ENCODE peak calls at places on chromosomes 12 and 14, in six cellular contexts. One of them, this sample, is unnamed.

GRCh38 chr12:80939231-80939950 is 1.7 kb upstream of the LIN7A start:
- DNase-seq in AG09309: no peak
- DNase-seq in PC-3: no peak
- DNase-seq in astrocyte of the spinal cord: peak; percentile 24
- DNase-seq in A549: no peak
- DNase-seq in MCF 10A: no peak
- DNase-seq in this sample: peak; percentile 60

GRCh38 chr14:89617471-89618291 is 200.6 kb upstream of the FOXN3 start:
- DNase-seq in AG09309: peak; percentile 32
- DNase-seq in PC-3: peak; percentile 29
- DNase-seq in astrocyte of the spinal cord: peak; percentile 65
- DNase-seq in A549: no peak
- DNase-seq in MCF 10A: peak; percentile 7
- DNase-seq in this sample: peak; percentile 52

GRCh38 chr14:95033851-95034622 is 123.3 kb downstream of the DICER1 start:
- DNase-seq in AG09309: no peak
- DNase-seq in PC-3: no peak
- DNase-seq in astrocyte of the spinal cord: no peak
- DNase-seq in A549: no peak
- DNase-seq in MCF 10A: no peak
- DNase-seq in this sample: no peak

GRCh38 chr12:5988088-5988487 is 43.0 kb upstream of the ANO2 start:
- DNase-seq in AG09309: no peak
- DNase-seq in PC-3: no peak
- DNase-seq in astrocyte of the spinal cord: no peak
- DNase-seq in A549: no peak
- DNase-seq in MCF 10A: no peak
- DNase-seq in this sample: no peak

GRCh38 chr12:109741286-109741969 is 27.8 kb downstream of the FAM222A start:
- DNase-seq in AG09309: no peak
- DNase-seq in PC-3: no peak
- DNase-seq in astrocyte of the spinal cord: no peak
- DNase-seq in A549: no peak
- DNase-seq in MCF 10A: no peak
- DNase-seq in this sample: peak; percentile 22

GRCh38 chr14:23352506-23353432 is at the start of gene SLC22A17:
- DNase-seq in AG09309: peak; percentile 61
- DNase-seq in PC-3: peak; percentile 72
- DNase-seq in astrocyte of the spinal cord: peak; percentile 90
- DNase-seq in A549: peak; percentile 60
- DNase-seq in MCF 10A: no peak
- DNase-seq in this sample: no peak

GRCh38 chr14:66345986-66346385 is 140.2 kb upstream of the CCDC196 start:
- DNase-seq in AG09309: no peak
- DNase-seq in PC-3: no peak
- DNase-seq in astrocyte of the spinal cord: no peak
- DNase-seq in A549: no peak
- DNase-seq in MCF 10A: no peak
- DNase-seq in this sample: no peak

GRCh38 chr12:48924617-48925217 is 575 bp downstream of the FKBP11 start:
- DNase-seq in AG09309: no peak
- DNase-seq in PC-3: peak; percentile 44
- DNase-seq in astrocyte of the spinal cord: peak; percentile 51
- DNase-seq in A549: peak; percentile 59
- DNase-seq in MCF 10A: no peak
- DNase-seq in this sample: no peak

GRCh38 chr12:62604856-62605255 is 138.2 kb downstream of the MON2 start:
- DNase-seq in AG09309: no peak
- DNase-seq in PC-3: no peak
- DNase-seq in astrocyte of the spinal cord: peak; percentile 37
- DNase-seq in A549: no peak
- DNase-seq in MCF 10A: peak; percentile 19
- DNase-seq in this sample: no peak

GRCh38 chr12:109779382-109779781 is 53.8 kb downstream of the TRPV4 start:
- DNase-seq in AG09309: no peak
- DNase-seq in PC-3: peak; percentile 26
- DNase-seq in astrocyte of the spinal cord: no peak
- DNase-seq in A549: no peak
- DNase-seq in MCF 10A: no peak
- DNase-seq in this sample: no peak

GRCh38 chr14:92475451-92476187 is 38.0 kb upstream of the RIN3 start:
- DNase-seq in AG09309: no peak
- DNase-seq in PC-3: no peak
- DNase-seq in astrocyte of the spinal cord: no peak
- DNase-seq in A549: no peak
- DNase-seq in MCF 10A: peak; percentile 67
- DNase-seq in this sample: peak; percentile 71

GRCh38 chr14:51644215-51644969 is 7.3 kb upstream of the FRMD6 start:
- DNase-seq in AG09309: peak; percentile 42
- DNase-seq in PC-3: peak; percentile 67
- DNase-seq in astrocyte of the spinal cord: no peak
- DNase-seq in A549: no peak
- DNase-seq in MCF 10A: no peak
- DNase-seq in this sample: no peak

GRCh38 chr14:94545131-94545841 is 16.0 kb upstream of the SERPINA4 start:
- DNase-seq in AG09309: no peak
- DNase-seq in PC-3: no peak
- DNase-seq in astrocyte of the spinal cord: peak; percentile 85
- DNase-seq in A549: no peak
- DNase-seq in MCF 10A: no peak
- DNase-seq in this sample: no peak

GRCh38 chr14:55804198-55804553 is 224.2 kb downstream of the KTN1 start:
- DNase-seq in AG09309: no peak
- DNase-seq in PC-3: no peak
- DNase-seq in astrocyte of the spinal cord: no peak
- DNase-seq in A549: no peak
- DNase-seq in MCF 10A: no peak
- DNase-seq in this sample: no peak

GRCh38 chr12:116551952-116552749 is 7.0 kb upstream of the MAP1LC3B2 start:
- DNase-seq in AG09309: no peak
- DNase-seq in PC-3: peak; percentile 13
- DNase-seq in astrocyte of the spinal cord: peak; percentile 73
- DNase-seq in A549: no peak
- DNase-seq in MCF 10A: peak; percentile 72
- DNase-seq in this sample: peak; percentile 92

GRCh38 chr14:105061428-105062047 is 3.7 kb downstream of the GPR132 start:
- DNase-seq in AG09309: no peak
- DNase-seq in PC-3: no peak
- DNase-seq in astrocyte of the spinal cord: no peak
- DNase-seq in A549: no peak
- DNase-seq in MCF 10A: no peak
- DNase-seq in this sample: peak; percentile 76

GRCh38 chr12:77847060-77847541 is 16.4 kb downstream of the NAV3 start:
- DNase-seq in AG09309: no peak
- DNase-seq in PC-3: peak; percentile 39
- DNase-seq in astrocyte of the spinal cord: peak; percentile 54
- DNase-seq in A549: no peak
- DNase-seq in MCF 10A: peak; percentile 57
- DNase-seq in this sample: no peak

GRCh38 chr14:53851394-53852056 is 105.1 kb downstream of the BMP4 start:
- DNase-seq in AG09309: no peak
- DNase-seq in PC-3: peak; percentile 19
- DNase-seq in astrocyte of the spinal cord: no peak
- DNase-seq in A549: no peak
- DNase-seq in MCF 10A: no peak
- DNase-seq in this sample: no peak

GRCh38 chr14:76917759-76918175 is 91.6 kb downstream of the LRRC74A start:
- DNase-seq in AG09309: no peak
- DNase-seq in PC-3: no peak
- DNase-seq in astrocyte of the spinal cord: peak; percentile 30
- DNase-seq in A549: no peak
- DNase-seq in MCF 10A: peak; percentile 26
- DNase-seq in this sample: no peak

GRCh38 chr14:74825008-74825407 is 50.9 kb downstream of the PROX2 start:
- DNase-seq in AG09309: peak; percentile 43
- DNase-seq in PC-3: no peak
- DNase-seq in astrocyte of the spinal cord: peak; percentile 48
- DNase-seq in A549: no peak
- DNase-seq in MCF 10A: peak; percentile 5
- DNase-seq in this sample: no peak

GRCh38 chr12:106885026-106885425 is 70.7 kb upstream of the TMEM263 start:
- DNase-seq in AG09309: no peak
- DNase-seq in PC-3: no peak
- DNase-seq in astrocyte of the spinal cord: no peak
- DNase-seq in A549: no peak
- DNase-seq in MCF 10A: no peak
- DNase-seq in this sample: no peak

GRCh38 chr12:4037747-4038312 is 164.6 kb upstream of the PARP11 start:
- DNase-seq in AG09309: no peak
- DNase-seq in PC-3: peak; percentile 58
- DNase-seq in astrocyte of the spinal cord: peak; percentile 40
- DNase-seq in A549: peak; percentile 29
- DNase-seq in MCF 10A: peak; percentile 69
- DNase-seq in this sample: no peak

GRCh38 chr12:95057431-95057830 is 16.0 kb downstream of the NR2C1 start:
- DNase-seq in AG09309: no peak
- DNase-seq in PC-3: no peak
- DNase-seq in astrocyte of the spinal cord: no peak
- DNase-seq in A549: no peak
- DNase-seq in MCF 10A: no peak
- DNase-seq in this sample: no peak

GRCh38 chr12:49969027-49969426 is 3.7 kb upstream of the AQP6 start:
- DNase-seq in AG09309: no peak
- DNase-seq in PC-3: no peak
- DNase-seq in astrocyte of the spinal cord: no peak
- DNase-seq in A549: no peak
- DNase-seq in MCF 10A: no peak
- DNase-seq in this sample: no peak

GRCh38 chr14:73245401-73246325 is 8.4 kb downstream of the PAPLN start:
- DNase-seq in AG09309: no peak
- DNase-seq in PC-3: no peak
- DNase-seq in astrocyte of the spinal cord: peak; percentile 24
- DNase-seq in A549: no peak
- DNase-seq in MCF 10A: no peak
- DNase-seq in this sample: peak; percentile 65

GRCh38 chr14:61860294-61860918 is 98.2 kb downstream of the SNAPC1 start:
- DNase-seq in AG09309: peak; percentile 17
- DNase-seq in PC-3: peak; percentile 85
- DNase-seq in astrocyte of the spinal cord: peak; percentile 37
- DNase-seq in A549: peak; percentile 63
- DNase-seq in MCF 10A: peak; percentile 60
- DNase-seq in this sample: peak; percentile 54
- TF ChIP-seq CTCF in AG09309: peak; percentile 75
- TF ChIP-seq CTCF in PC-3: peak; percentile 95
- TF ChIP-seq CTCF in astrocyte of the spinal cord: peak; percentile 89
- TF ChIP-seq CTCF in A549: peak; percentile 40
- TF ChIP-seq CTCF in MCF 10A: peak; percentile 68
- TF ChIP-seq CTCF in this sample: peak; percentile 89

DNA sequence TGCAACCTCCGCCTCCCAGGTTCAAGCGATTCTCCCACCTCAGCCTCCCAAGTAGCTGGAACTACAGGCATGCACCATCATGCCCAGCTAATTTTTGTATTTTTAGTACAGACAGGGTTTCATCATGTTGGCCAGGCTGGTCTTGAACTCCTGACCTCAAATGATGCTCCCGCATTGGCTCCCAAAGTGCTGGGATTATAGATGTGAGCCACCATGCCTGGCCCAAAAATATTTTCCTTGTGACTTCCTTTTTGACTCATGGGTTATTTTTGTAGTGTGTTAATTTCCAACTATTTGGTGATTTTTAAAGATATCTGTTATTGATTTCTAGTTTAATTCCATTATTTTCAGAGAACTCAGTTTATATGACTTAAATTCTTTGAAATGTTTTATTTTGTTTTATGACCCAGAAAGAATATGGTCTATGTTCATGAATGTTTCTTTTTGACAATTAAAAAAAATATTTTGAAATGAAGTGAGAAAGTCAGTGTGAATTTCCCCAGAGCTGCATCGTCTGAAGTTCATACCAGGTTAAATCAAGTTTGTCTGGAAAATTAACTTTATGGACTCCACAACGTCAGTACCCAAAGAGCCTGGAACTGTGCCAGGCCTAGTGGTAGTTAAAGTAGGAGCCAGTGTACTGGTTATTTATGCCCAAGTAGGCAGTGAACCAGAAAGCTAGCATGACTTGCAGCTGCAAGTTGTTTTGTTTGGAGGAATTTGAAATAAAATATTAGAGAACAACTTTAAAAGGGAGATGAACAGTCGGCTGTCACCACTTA is 2.8 kb upstream of the CDKL1 start:
- DNase-seq in AG09309: no peak
- DNase-seq in PC-3: peak; percentile 66
- DNase-seq in astrocyte of the spinal cord: peak; percentile 59
- DNase-seq in A549: peak; percentile 22
- DNase-seq in MCF 10A: peak; percentile 54
- DNase-seq in this sample: no peak
- TF ChIP-seq CTCF in AG09309: no peak
- TF ChIP-seq CTCF in PC-3: no peak
- TF ChIP-seq CTCF in astrocyte of the spinal cord: no peak
- TF ChIP-seq CTCF in A549: no peak
- TF ChIP-seq CTCF in MCF 10A: no peak
- TF ChIP-seq CTCF in this sample: no peak

GRCh38 chr12:108691995-108692808 is 39.1 kb downstream of the CORO1C start:
- DNase-seq in AG09309: no peak
- DNase-seq in PC-3: no peak
- DNase-seq in astrocyte of the spinal cord: peak; percentile 50
- DNase-seq in A549: no peak
- DNase-seq in MCF 10A: no peak
- DNase-seq in this sample: peak; percentile 57

GRCh38 chr12:108690799-108691153 is 40.5 kb downstream of the CORO1C start:
- DNase-seq in AG09309: no peak
- DNase-seq in PC-3: no peak
- DNase-seq in astrocyte of the spinal cord: no peak
- DNase-seq in A549: no peak
- DNase-seq in MCF 10A: no peak
- DNase-seq in this sample: no peak

GRCh38 chr12:108689314-108690190 is 41.8 kb downstream of the CORO1C start:
- DNase-seq in AG09309: no peak
- DNase-seq in PC-3: no peak
- DNase-seq in astrocyte of the spinal cord: peak; percentile 70
- DNase-seq in A549: no peak
- DNase-seq in MCF 10A: no peak
- DNase-seq in this sample: peak; percentile 71

GRCh38 chr12:108691154-108691994 is 39.9 kb downstream of the CORO1C start:
- DNase-seq in AG09309: peak; percentile 98
- DNase-seq in PC-3: peak; percentile 100
- DNase-seq in astrocyte of the spinal cord: peak; percentile 100
- DNase-seq in A549: peak; percentile 93
- DNase-seq in MCF 10A: peak; percentile 100
- DNase-seq in this sample: peak; percentile 97

GRCh38 chr12:108690191-108690518 is 41.2 kb downstream of the CORO1C start:
- DNase-seq in AG09309: no peak
- DNase-seq in PC-3: no peak
- DNase-seq in astrocyte of the spinal cord: no peak
- DNase-seq in A549: no peak
- DNase-seq in MCF 10A: no peak
- DNase-seq in this sample: no peak
- TF ChIP-seq CTCF in AG09309: no peak
- TF ChIP-seq CTCF in PC-3: no peak
- TF ChIP-seq CTCF in astrocyte of the spinal cord: no peak
- TF ChIP-seq CTCF in A549: peak; percentile 2
- TF ChIP-seq CTCF in MCF 10A: no peak
- TF ChIP-seq CTCF in this sample: no peak

DNA sequence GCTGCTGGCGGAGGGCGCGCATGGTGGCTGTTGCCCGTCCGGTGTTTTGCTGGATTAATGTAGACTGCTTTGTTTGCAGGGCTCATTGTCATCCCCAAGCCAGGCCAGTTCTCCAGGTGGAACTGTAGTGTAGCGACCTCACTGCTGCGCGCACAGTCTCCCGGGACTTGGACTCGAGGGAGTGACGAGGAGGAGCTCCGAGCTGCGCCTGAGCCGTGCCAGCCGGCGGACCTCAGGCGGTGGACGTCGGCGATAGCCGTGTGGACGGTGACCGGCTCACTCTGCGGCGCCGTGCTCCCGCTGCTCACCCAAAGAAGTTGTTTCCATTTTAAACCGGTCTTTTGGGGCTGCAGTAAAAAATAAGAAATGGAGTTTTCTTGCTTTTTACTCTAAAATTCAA is 82.2 kb downstream of the MOK start:
- DNase-seq in AG09309: no peak
- DNase-seq in PC-3: no peak
- DNase-seq in astrocyte of the spinal cord: no peak
- DNase-seq in A549: no peak
- DNase-seq in MCF 10A: no peak
- DNase-seq in this sample: no peak
- TF ChIP-seq CTCF in AG09309: no peak
- TF ChIP-seq CTCF in PC-3: no peak
- TF ChIP-seq CTCF in astrocyte of the spinal cord: no peak
- TF ChIP-seq CTCF in A549: no peak
- TF ChIP-seq CTCF in MCF 10A: no peak
- TF ChIP-seq CTCF in this sample: no peak